ENCODE peak calls at places on chromosomes 13 and 19, in five cellular contexts. O, R, H, S and Y are unnamed samples.

GRCh38 chr13:36914648-36915047 is 5.4 kb downstream of the SMAD9 start:
- DNase-seq in O (no peak), H (no peak), R (no peak), S (no peak), Y (no peak)

GRCh38 chr13:95660981-95661581 is 15.9 kb upstream of the DNAJC3 start:
- DNase-seq in R (peak; percentile 64), H (peak; percentile 50), S (no peak), O (no peak), Y (no peak)

GRCh38 chr19:18774782-18775444 is 16.2 kb downstream of the COMP start:
- DNase-seq in S (no peak), R (no peak), H (no peak), O (no peak), Y (no peak)

GRCh38 chr13:77398825-77399620 is 72.1 kb upstream of the MYCBP2 start:
- DNase-seq in H (no peak), R (no peak), O (no peak), S (no peak), Y (no peak)

GRCh38 chr19:4257025-4257424 is 10.1 kb downstream of the YJU2 start:
- DNase-seq in H (no peak), R (no peak), S (no peak), O (no peak), Y (no peak)

GRCh38 chr19:18856385-18857126 is 24.8 kb downstream of the UPF1 start:
- DNase-seq in R (no peak), O (no peak), S (no peak), H (no peak), Y (no peak)

GRCh38 chr19:45716314-45717130 is 14.2 kb downstream of the FBXO46 start:
- DNase-seq in O (no peak), R (peak; percentile 35), S (no peak), H (no peak), Y (no peak)

GRCh38 chr19:51693246-51693645 is at the start of gene SPACA6:
- DNase-seq in S (no peak), R (no peak), O (no peak), H (no peak), Y (no peak)

GRCh38 chr13:110628952-110629701 is 13.8 kb downstream of the NAXD start:
- DNase-seq in R (peak; percentile 56), H (no peak), S (no peak), O (no peak), Y (no peak)

GRCh38 chr13:41601718-41602445 is 144.5 kb downstream of the RGCC start:
- DNase-seq in R (peak; percentile 28), O (no peak), S (no peak), H (no peak), Y (no peak)

GRCh38 chr13:83272076-83272475 is 610.2 kb downstream of the SLITRK1 start:
- DNase-seq in H (no peak), R (no peak), O (no peak), S (no peak), Y (no peak)

GRCh38 chr19:12952488-12953455 is 4.3 kb downstream of the GADD45GIP1 start:
- DNase-seq in H (peak; percentile 88), S (no peak), O (no peak), R (no peak), Y (no peak)

GRCh38 chr13:40116008-40116407 is 460.5 kb downstream of the COG6 start:
- DNase-seq in S (no peak), O (no peak), H (peak; percentile 40), R (peak; percentile 88), Y (no peak)

GRCh38 chr19:6216996-6217751 is 62.6 kb downstream of the MLLT1 start:
- DNase-seq in O (peak; percentile 92), S (peak; percentile 17), H (peak; percentile 13), R (peak; percentile 96), Y (no peak)

GRCh38 chr13:30510811-30511371 is 45.2 kb upstream of the HMGB1 start:
- DNase-seq in R (no peak), O (no peak), H (peak; percentile 37), S (no peak), Y (no peak)

GRCh38 chr19:50515168-50515561 is 1.5 kb upstream of the ASPDH start:
- DNase-seq in H (no peak), O (no peak), S (no peak), R (no peak), Y (no peak)

GRCh38 chr19:46697142-46697960 is 19.6 kb downstream of the PRKD2 start:
- DNase-seq in S (peak; percentile 96), R (peak; percentile 88), H (peak; percentile 49), O (peak; percentile 89), Y (peak; percentile 99)

GRCh38 chr13:67230774-67231480 is 791 bp upstream of the PCDH9 start:
- DNase-seq in O (peak; percentile 68), H (peak; percentile 64), S (peak; percentile 7), R (peak; percentile 88), Y (peak; percentile 61)

GRCh38 chr19:4512070-4512469 is 6.2 kb downstream of the PLIN4 start:
- DNase-seq in O (no peak), H (no peak), R (no peak), S (no peak), Y (no peak)

GRCh38 chr19:47225746-47226425 is 5.1 kb downstream of the BBC3 start:
- DNase-seq in S (no peak), O (peak; percentile 87), R (peak; percentile 88), H (peak; percentile 84), Y (peak; percentile 88)

GRCh38 chr19:43984687-43985000 is 656 bp downstream of the ZNF155 start:
- DNase-seq in R (no peak), H (no peak), S (no peak), O (no peak), Y (no peak)

GRCh38 chr13:58300974-58301681 is 669.6 kb downstream of the PCDH17 start:
- DNase-seq in H (no peak), O (no peak), R (no peak), S (no peak), Y (no peak)

GRCh38 chr13:41837668-41838067 is 123.2 kb downstream of the VWA8 start:
- DNase-seq in O (no peak), S (no peak), H (peak; percentile 12), R (no peak), Y (no peak)

GRCh38 chr19:18865973-18866799 is 29.8 kb downstream of the CERS1 start:
- DNase-seq in S (no peak), O (peak; percentile 59), H (peak; percentile 36), R (peak; percentile 54), Y (peak; percentile 81)

GRCh38 chr13:25462301-25463125 is 90.7 kb downstream of the ATP8A2 start:
- DNase-seq in H (no peak), S (no peak), O (no peak), R (no peak), Y (no peak)

GRCh38 chr13:98305670-98306069 is 128.6 kb upstream of the RNF113B start:
- DNase-seq in H (no peak), S (no peak), O (no peak), R (no peak), Y (no peak)

GRCh38 chr13:37009692-37010091 is 9.1 kb downstream of the EXOSC8 start:
- DNase-seq in S (no peak), O (no peak), H (no peak), R (no peak), Y (no peak)

GRCh38 chr19:48874309-48875135 is 2.3 kb downstream of the PPP1R15A start:
- DNase-seq in H (peak; percentile 80), O (no peak), S (no peak), R (peak; percentile 79), Y (no peak)

GRCh38 chr13:27470042-27470830 is 19.9 kb upstream of the MTIF3 start:
- DNase-seq in S (no peak), R (no peak), H (no peak), O (no peak), Y (no peak)

GRCh38 chr13:41315466-41316047 is 4.5 kb downstream of the NAA16 start:
- DNase-seq in R (peak; percentile 45), S (no peak), O (no peak), H (peak; percentile 27), Y (no peak)

GRCh38 chr13:44249439-44249838 is 124.2 kb upstream of the SERP2 start:
- DNase-seq in O (no peak), H (peak; percentile 77), R (peak; percentile 70), S (no peak), Y (no peak)

GRCh38 chr19:18657590-18658365 is 20.9 kb downstream of the KLHL26 start:
- DNase-seq in S (no peak), H (peak; percentile 91), R (peak; percentile 90), O (peak; percentile 51), Y (peak; percentile 52)

GRCh38 chr13:75258159-75258782 is 223.7 kb downstream of the TBC1D4 start:
- DNase-seq in H (peak; percentile 55), O (peak; percentile 48), R (peak; percentile 55), S (no peak), Y (no peak)

GRCh38 chr13:98429977-98430785 is 146.7 kb downstream of the STK24 start:
- DNase-seq in H (no peak), O (no peak), S (no peak), R (peak; percentile 75), Y (no peak)

GRCh38 chr19:49921871-49922755 is 6.9 kb upstream of the ATF5 start:
- DNase-seq in S (no peak), H (peak; percentile 81), O (no peak), R (peak; percentile 86), Y (no peak)

GRCh38 chr19:8423821-8424223 is 10.7 kb downstream of the MARCHF2 start:
- DNase-seq in H (peak; percentile 97), O (peak; percentile 41), S (no peak), R (peak; percentile 99), Y (peak; percentile 66)
- H2BK5ac ChIP-seq in H (peak overlapping the region; percentile 4), O (no peak overlapping the region), S (no peak overlapping the region), R (no peak overlapping the region), Y (no peak overlapping the region)

GRCh38 chr19:1513492-1514294 is 874 bp upstream of the ADAMTSL5 start:
- DNase-seq in O (no peak), S (no peak), H (peak; percentile 53), R (peak; percentile 60), Y (peak; percentile 56)
- H4K91ac ChIP-seq in O (no peak overlapping the region), S (no peak overlapping the region), H (peak overlapping the region; percentile 62), R (peak overlapping the region; percentile 67), Y (no peak overlapping the region)

GRCh38 chr13:48909088-48909389 is 66.7 kb upstream of the FNDC3A start:
- DNase-seq in R (no peak), O (no peak), S (no peak), H (no peak), Y (no peak)
- H2BK15ac ChIP-seq in R (no peak overlapping the region), O (no peak overlapping the region), S (no peak overlapping the region), H (no peak overlapping the region), Y (no peak overlapping the region)

GRCh38 chr19:29629836-29630534 is 23.9 kb downstream of the POP4 start:
- DNase-seq in H (no peak), R (no peak), S (no peak), O (no peak), Y (no peak)
- H2BK5ac ChIP-seq in H (no peak overlapping the region), R (no peak overlapping the region), S (no peak overlapping the region), O (no peak overlapping the region), Y (no peak overlapping the region)

GRCh38 chr13:113838711-113839201 is 25.1 kb downstream of the GAS6 start:
- DNase-seq in R (no peak), H (no peak), O (no peak), S (no peak), Y (no peak)
- H4K91ac ChIP-seq in R (peak overlapping the region; percentile 83), H (peak overlapping the region; percentile 91), O (peak overlapping the region; percentile 38), S (peak overlapping the region; percentile 75), Y (peak overlapping the region; percentile 47)